ENCODE peak calls at places on chromosomes 6 and 20, in five cellular contexts. B is NCI-H82, E is dermis microvascular lymphatic vessel endothelial cell, O is mammary epithelial cell, H is colonic mucosa. A is an unnamed sample.

GRCh38 chr6:43376551-43376981 is 7.1 kb upstream of the ZNF318 start:
- DNase-seq in H (no peak), B (no peak), E (no peak), O (peak), A (peak)

GRCh38 chr6:98843274-98844243 is 9.2 kb downstream of the POU3F2 start:
- DNase-seq in O (no peak), B (no peak), E (no peak), H (no peak), A (peak)

GRCh38 chr20:24618739-24619138 is 149.3 kb downstream of the SYNDIG1 start:
- DNase-seq in H (no peak), O (no peak), E (no peak), B (no peak), A (no peak)

GRCh38 chr6:150687508-150687907 is 87.8 kb downstream of the PLEKHG1 start:
- DNase-seq in E (peak), H (peak), B (no peak), O (no peak), A (no peak)

GRCh38 chr20:2005359-2005758 is 11.5 kb upstream of the PDYN start:
- DNase-seq in H (no peak), B (no peak), O (no peak), E (no peak), A (peak)

GRCh38 chr6:40912158-40912946 is 126.7 kb downstream of the UNC5CL start:
- DNase-seq in H (peak), E (peak), O (peak), B (peak), A (peak)

GRCh38 chr6:53483423-53484353 is 61.2 kb downstream of the GCLC start:
- DNase-seq in B (peak), H (peak), E (peak), O (no peak), A (no peak)

GRCh38 chr20:57061058-57061900 is 205.2 kb downstream of the BMP7 start:
- DNase-seq in H (no peak), B (peak), O (peak), E (no peak), A (peak)

GRCh38 chr6:170131351-170131750 is 159.5 kb downstream of the DLL1 start:
- DNase-seq in H (no peak), B (no peak), E (no peak), O (no peak), A (peak)

GRCh38 chr6:7112741-7113313 is 5.1 kb downstream of the RREB1 start:
- DNase-seq in O (peak), B (no peak), H (peak), E (peak), A (peak)

GRCh38 chr6:115514656-115515055 is 546.0 kb downstream of the FRK start:
- DNase-seq in H (no peak), E (no peak), O (no peak), B (no peak), A (peak)